ENCODE peak calls at places on chromosome 20, in five cellular contexts. H is DMS153, J is posterior cingulate gyrus, S is left ventricle myocardium inferior, A is HS-5. E is an unnamed sample.

GRCh38 chr20:34842143-34842542 is 16.7 kb upstream of the NCOA6 start:
- DNase-seq in H (no peak), A (no peak), S (no peak), J (no peak), E (no peak)

GRCh38 chr20:17859616-17860232 is 108.9 kb downstream of the SNX5 start:
- DNase-seq in J (peak; percentile 34), H (peak; percentile 55), A (no peak), S (peak; percentile 44), E (no peak)

GRCh38 chr20:63520594-63520938 is at the start of gene PPDPF:
- DNase-seq in H (peak; percentile 44), S (peak; percentile 88), A (no peak), J (peak; percentile 69), E (peak; percentile 84)

GRCh38 chr20:6142348-6142993 is 19.6 kb upstream of the FERMT1 start:
- DNase-seq in J (no peak), S (no peak), A (no peak), H (peak; percentile 22), E (peak; percentile 62)

GRCh38 chr20:3758566-3758965 is 9.0 kb downstream of the ADISSP start:
- DNase-seq in S (no peak), J (no peak), A (no peak), H (no peak), E (no peak)

GRCh38 chr20:58536289-58536688 is 21.1 kb upstream of the APCDD1L start:
- DNase-seq in S (no peak), H (no peak), J (no peak), A (no peak), E (no peak)

GRCh38 chr20:54347216-54347833 is 128.1 kb upstream of the DOK5 start:
- DNase-seq in A (no peak), S (no peak), J (no peak), H (no peak), E (no peak)

GRCh38 chr20:20668639-20669038 is 43.8 kb downstream of the RALGAPA2 start:
- DNase-seq in J (no peak), S (no peak), A (no peak), H (no peak), E (no peak)

GRCh38 chr20:44736170-44737021 is 9.3 kb upstream of the KCNK15 start:
- DNase-seq in H (peak; percentile 80), A (peak; percentile 64), S (no peak), J (peak; percentile 35), E (peak; percentile 95)

GRCh38 chr20:35541118-35541782 is 628 bp upstream of the ERGIC3 start:
- DNase-seq in J (no peak), H (no peak), A (no peak), S (no peak), E (no peak)

GRCh38 chr20:17885544-17885943 is 83.0 kb downstream of the SNX5 start:
- DNase-seq in H (peak; percentile 6), S (no peak), A (no peak), J (no peak), E (no peak)

GRCh38 chr20:53138454-53139291 is 166.5 kb downstream of the TSHZ2 start:
- DNase-seq in S (no peak), J (no peak), A (no peak), H (no peak), E (no peak)

GRCh38 chr20:63274381-63275228 is 2.0 kb downstream of the ARFGAP1 start:
- DNase-seq in S (no peak), A (no peak), H (no peak), J (no peak), E (no peak)

GRCh38 chr20:52200870-52201269 is 9.3 kb upstream of the ZFP64 start:
- DNase-seq in S (no peak), A (no peak), J (no peak), H (peak; percentile 32), E (no peak)

GRCh38 chr20:46343358-46344357 is 35.4 kb upstream of the CDH22 start:
- DNase-seq in S (no peak), H (peak; percentile 25), J (no peak), A (no peak), E (peak; percentile 36)